ENCODE peak calls at places on chromosomes 13 and 19, in seven cellular contexts. P is BJ, O is MM.1S, D is fibroblast of lung, T is SK-N-SH, R is cardiac muscle cell, S is activated B cell treated with CpG ODN at 0.5 μM for 24 hours. E is an unnamed sample.
A peak's percentile ranks its signal among the peaks of the same experiment; 100 is the strongest.

GRCh38 chr13:87355451-87355850 is 315.7 kb upstream of the SLITRK5 start:
- DNase-seq in S (no peak), D (no peak), R (no peak), O (no peak), P (no peak), T (no peak), E (no peak)

GRCh38 chr13:54185101-54185500 is 1156.5 kb downstream of the OLFM4 start:
- DNase-seq in D (no peak), P (no peak), O (no peak), R (no peak), T (no peak), S (no peak), E (no peak)

GRCh38 chr19:56126983-56127780 is 6.1 kb upstream of the ZNF787 start:
- DNase-seq in R (no peak), O (no peak), T (no peak), D (no peak), S (no peak), P (no peak), E (peak; percentile 61)

GRCh38 chr13:32988588-32989256 is 27.5 kb upstream of the KL start:
- DNase-seq in P (no peak), D (no peak), S (no peak), T (no peak), R (peak; percentile 8), O (no peak), E (no peak)

GRCh38 chr19:38433268-38433733 is at the start of gene RYR1:
- DNase-seq in P (no peak), O (peak; percentile 16), S (peak; percentile 37), T (peak; percentile 90), D (no peak), R (peak; percentile 42), E (peak; percentile 96)

GRCh38 chr19:18090545-18091216 is 3.9 kb upstream of the IL12RB1 start:
- DNase-seq in T (no peak), R (peak; percentile 49), P (no peak), S (no peak), O (no peak), D (no peak), E (no peak)

GRCh38 chr13:98345103-98345899 is 168.2 kb upstream of the RNF113B start:
- DNase-seq in O (no peak), S (no peak), D (no peak), P (no peak), T (peak; percentile 26), R (peak; percentile 20), E (peak; percentile 44)

GRCh38 chr19:45773384-45773783 is 4.3 kb upstream of the SIX5 start:
- DNase-seq in P (no peak), D (no peak), T (no peak), S (no peak), R (no peak), O (no peak), E (no peak)

GRCh38 chr13:34748078-34748477 is 194.0 kb upstream of the NBEA start:
- DNase-seq in R (peak; percentile 100), O (no peak), S (no peak), P (no peak), D (peak; percentile 79), T (no peak), E (no peak)

GRCh38 chr13:23642110-23642509 is 71.9 kb downstream of the TNFRSF19 start:
- DNase-seq in D (no peak), O (no peak), S (no peak), P (no peak), T (no peak), R (no peak), E (no peak)

GRCh38 chr19:30344446-30345425 is 27.4 kb upstream of the ZNF536 start:
- DNase-seq in S (no peak), R (no peak), D (no peak), T (no peak), O (no peak), P (no peak), E (no peak)

GRCh38 chr13:110210604-110210985 is 96.4 kb downstream of the COL4A1 start:
- DNase-seq in D (no peak), T (no peak), O (no peak), R (no peak), S (no peak), P (no peak), E (no peak)

GRCh38 chr13:109787135-109787954 is 962 bp upstream of the IRS2 start:
- DNase-seq in P (no peak), O (peak; percentile 48), T (peak; percentile 73), D (no peak), S (peak; percentile 31), R (peak; percentile 56), E (peak; percentile 86)

GRCh38 chr13:39273953-39274352 is 235.7 kb downstream of the NHLRC3 start:
- DNase-seq in T (no peak), P (no peak), O (no peak), S (no peak), D (peak; percentile 20), R (peak; percentile 26), E (peak; percentile 67)

GRCh38 chr19:2171349-2172145 is 7.8 kb downstream of the DOT1L start:
- DNase-seq in O (no peak), T (peak; percentile 67), R (peak; percentile 59), D (peak; percentile 55), P (no peak), S (peak; percentile 90), E (peak; percentile 83)

GRCh38 chr13:21871302-21871862 is 200.5 kb downstream of the FGF9 start:
- DNase-seq in S (no peak), P (no peak), O (no peak), R (no peak), D (no peak), T (no peak), E (no peak)

GRCh38 chr13:66225071-66225470 is 1005.1 kb downstream of the PCDH9 start:
- DNase-seq in T (no peak), P (no peak), O (no peak), D (no peak), R (no peak), S (no peak), E (peak; percentile 75)

GRCh38 chr13:35716186-35716585 is 239.7 kb upstream of the MAB21L1 start:
- DNase-seq in T (no peak), S (no peak), P (no peak), D (peak; percentile 55), O (no peak), R (peak; percentile 51), E (no peak)

GRCh38 chr13:55410398-55411330 is 1730.1 kb upstream of the PRR20A start:
- DNase-seq in T (no peak), D (no peak), P (no peak), O (no peak), S (no peak), R (no peak), E (peak; percentile 73)

GRCh38 chr19:58477130-58477529 is 978 bp downstream of the ZNF446 start:
- DNase-seq in T (no peak), P (no peak), D (no peak), S (no peak), O (no peak), R (no peak), E (no peak)

GRCh38 chr13:100645382-100645781 is 29.2 kb downstream of the TMTC4 start:
- DNase-seq in O (no peak), D (no peak), S (no peak), T (no peak), P (no peak), R (no peak), E (no peak)

GRCh38 chr13:32009362-32009761 is 22.2 kb upstream of the FRY start:
- DNase-seq in D (no peak), T (no peak), O (no peak), S (no peak), R (no peak), P (no peak), E (no peak)

GRCh38 chr13:31631071-31631470 is 108.3 kb upstream of the RXFP2 start:
- DNase-seq in R (no peak), O (no peak), S (no peak), T (no peak), P (no peak), D (no peak), E (peak; percentile 85)

GRCh38 chr13:76934671-76935070 is 13.6 kb upstream of the ACOD1 start:
- DNase-seq in R (peak; percentile 26), O (no peak), S (no peak), D (peak; percentile 11), P (no peak), T (peak; percentile 8), E (no peak)

GRCh38 chr13:112545866-112546265 is 42.1 kb downstream of the TUBGCP3 start:
- DNase-seq in P (peak; percentile 21), R (peak; percentile 80), D (peak; percentile 85), S (no peak), T (no peak), O (no peak), E (no peak)

GRCh38 chr13:21670006-21670882 is 629 bp upstream of the FGF9 start:
- DNase-seq in P (no peak), D (peak; percentile 61), S (peak; percentile 60), O (peak; percentile 70), T (peak; percentile 62), R (peak; percentile 46), E (peak; percentile 83)

GRCh38 chr13:111406636-111407035 is 86.2 kb downstream of the TEX29 start:
- DNase-seq in S (no peak), P (no peak), R (no peak), O (no peak), D (no peak), T (no peak), E (no peak)
- TF ChIP-seq CTCF in S (no peak), P (no peak), R (no peak), O (no peak), D (no peak), T (no peak), E (no peak)

GRCh38 chr13:74695021-74695800 is 561.0 kb upstream of the KLF12 start:
- DNase-seq in S (no peak), T (no peak), R (no peak), D (peak; percentile 10), O (no peak), P (no peak), E (peak; percentile 65)

DNA sequence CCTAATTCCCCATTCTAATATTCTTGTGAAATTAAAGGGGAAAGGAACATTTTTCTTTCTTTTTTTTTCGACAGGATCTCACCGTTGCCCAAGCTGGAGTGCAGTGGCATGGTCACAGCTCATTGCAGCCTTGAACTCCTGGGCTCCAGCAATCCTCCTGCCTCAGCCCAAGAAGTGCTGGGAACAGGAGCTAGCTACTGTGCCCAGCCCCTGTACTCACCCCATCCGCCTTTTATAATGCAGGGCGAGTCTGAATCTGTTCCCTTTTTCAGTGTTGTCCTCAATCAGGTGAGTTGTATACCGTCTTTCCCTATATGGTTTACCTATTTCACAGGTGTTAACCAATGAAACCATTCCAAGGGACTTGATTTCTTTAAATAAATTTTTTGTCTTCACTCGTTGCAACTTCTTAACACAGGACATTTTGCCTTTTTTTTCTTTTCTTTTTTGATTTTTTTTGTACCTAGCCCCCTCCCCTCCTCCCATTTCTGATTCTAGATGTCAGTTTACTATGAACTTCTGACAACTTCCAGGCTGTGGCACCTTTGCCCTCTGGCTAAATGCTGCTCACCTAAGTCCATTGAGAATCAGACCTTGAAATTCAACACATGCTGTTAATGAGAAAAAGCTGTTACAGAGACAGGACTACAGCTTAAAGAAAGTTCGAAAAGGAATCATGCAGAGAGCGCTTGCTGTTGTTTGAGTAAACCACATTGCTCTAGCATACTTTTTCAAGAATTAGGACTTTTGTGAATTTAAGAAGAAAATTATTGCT is 562.1 kb upstream of the KLF12 start:
- DNase-seq in T (no peak), D (no peak), S (no peak), R (no peak), P (no peak), O (no peak), E (no peak)
- TF ChIP-seq CTCF in T (no peak), D (no peak), S (no peak), R (no peak), P (no peak), O (no peak), E (no peak)

GRCh38 chr13:103788061-103788652 is 721.9 kb upstream of the SLC10A2 start:
- DNase-seq in R (no peak), P (no peak), S (no peak), T (no peak), O (no peak), D (peak; percentile 0), E (peak; percentile 68)
- TF ChIP-seq CTCF in R (peak; percentile 10), P (no peak), S (no peak), T (no peak), O (peak; percentile 16), D (peak; percentile 20), E (peak; percentile 79)

GRCh38 chr19:41694831-41695635 is 7.0 kb upstream of the CEACAM7 start:
- DNase-seq in R (no peak), T (no peak), S (no peak), D (no peak), O (no peak), P (no peak), E (no peak)
- TF ChIP-seq CTCF in R (no peak), T (no peak), S (no peak), D (no peak), O (no peak), P (no peak), E (no peak)

E was measured in endodermal cell.